ENCODE peak calls at places on chromosomes 2 and 18, in four cellular contexts. One of them, this sample, is unnamed.

GRCh38 chr2:236642584-236643291 is 73.1 kb downstream of the ACKR3 start:
- DNase-seq in A549: peak; percentile 71
- DNase-seq in K562: no peak
- DNase-seq in ovary: peak; percentile 70
- DNase-seq in this sample: peak; percentile 94

GRCh38 chr2:233857511-233858118 is 3.3 kb upstream of the HJURP start:
- DNase-seq in A549: peak; percentile 96
- DNase-seq in ovary: no peak
- DNase-seq in K562: peak; percentile 52
- DNase-seq in this sample: no peak

GRCh38 chr2:105610444-105611327 is 134.0 kb upstream of the NCK2 start:
- DNase-seq in A549: no peak
- DNase-seq in ovary: no peak
- DNase-seq in K562: no peak
- DNase-seq in this sample: no peak

GRCh38 chr2:233208382-233209116 is 42.9 kb upstream of the ATG16L1 start:
- DNase-seq in K562: no peak
- DNase-seq in ovary: no peak
- DNase-seq in A549: peak; percentile 31
- DNase-seq in this sample: no peak

GRCh38 chr2:118089015-118089800 is 937 bp downstream of the INSIG2 start:
- DNase-seq in K562: peak; percentile 22
- DNase-seq in ovary: peak; percentile 11
- DNase-seq in A549: peak; percentile 22
- DNase-seq in this sample: no peak

GRCh38 chr2:182301093-182301492 is 125.7 kb downstream of the PDE1A start:
- DNase-seq in ovary: no peak
- DNase-seq in K562: no peak
- DNase-seq in A549: peak; percentile 6
- DNase-seq in this sample: no peak

GRCh38 chr2:98026927-98027522 is 31.3 kb upstream of the TMEM131 start:
- DNase-seq in K562: no peak
- DNase-seq in A549: no peak
- DNase-seq in ovary: no peak
- DNase-seq in this sample: no peak

GRCh38 chr18:2104620-2105462 is 466.5 kb downstream of the METTL4 start:
- DNase-seq in A549: peak; percentile 42
- DNase-seq in ovary: peak; percentile 11
- DNase-seq in K562: peak; percentile 85
- DNase-seq in this sample: no peak

GRCh38 chr2:96895032-96895708 is 25.3 kb upstream of the SEMA4C start:
- DNase-seq in ovary: no peak
- DNase-seq in K562: peak; percentile 76
- DNase-seq in A549: no peak
- DNase-seq in this sample: no peak

GRCh38 chr2:96391153-96391827 is 55.7 kb downstream of the NCAPH start:
- DNase-seq in K562: no peak
- DNase-seq in A549: no peak
- DNase-seq in ovary: no peak
- DNase-seq in this sample: no peak

GRCh38 chr18:56298935-56299334 is 339.5 kb downstream of the TXNL1 start:
- DNase-seq in K562: peak; percentile 10
- DNase-seq in ovary: no peak
- DNase-seq in A549: peak; percentile 80
- DNase-seq in this sample: no peak

GRCh38 chr2:36352024-36352398 is 3.6 kb upstream of the CRIM1 start:
- DNase-seq in ovary: no peak
- DNase-seq in K562: peak; percentile 37
- DNase-seq in A549: peak; percentile 73
- DNase-seq in this sample: no peak

GRCh38 chr2:27080603-27080938 is 2.2 kb downstream of the EMILIN1 start:
- DNase-seq in ovary: no peak
- DNase-seq in K562: no peak
- DNase-seq in A549: no peak
- DNase-seq in this sample: no peak

GRCh38 chr2:5144159-5144558 is 548.0 kb upstream of the SOX11 start:
- DNase-seq in K562: no peak
- DNase-seq in ovary: no peak
- DNase-seq in A549: no peak
- DNase-seq in this sample: no peak

GRCh38 chr2:99775585-99775984 is 285.8 kb upstream of the REV1 start:
- DNase-seq in K562: no peak
- DNase-seq in A549: no peak
- DNase-seq in ovary: no peak
- DNase-seq in this sample: no peak

DNA sequence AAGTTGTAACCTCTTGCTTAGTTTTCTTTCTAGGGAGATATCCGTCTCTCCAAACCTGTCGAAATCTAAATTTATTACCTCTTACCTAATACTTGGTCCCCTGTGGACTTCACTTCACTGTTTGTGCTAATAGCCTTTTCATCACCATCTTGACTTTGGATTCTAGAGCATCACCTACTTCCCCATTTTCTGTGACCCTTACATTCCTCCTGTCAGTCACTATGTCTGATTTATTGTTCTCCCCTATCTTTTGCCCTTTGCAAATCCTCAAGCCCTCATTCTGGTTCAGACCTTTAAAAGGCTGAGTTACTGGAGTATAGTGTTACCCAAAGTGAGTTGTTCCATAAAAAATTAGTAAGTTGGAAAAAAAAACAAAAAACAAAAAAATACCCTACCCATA is 7.5 kb downstream of the MYO1B start:
- DNase-seq in K562: no peak
- DNase-seq in A549: no peak
- DNase-seq in ovary: no peak
- DNase-seq in this sample: no peak
- TF ChIP-seq EP300 in K562: no peak
- TF ChIP-seq EP300 in A549: no peak
- TF ChIP-seq EP300 in ovary: no peak
- TF ChIP-seq EP300 in this sample: no peak

GRCh38 chr18:31941010-31941809 is 1.7 kb downstream of the TRAPPC8 start:
- DNase-seq in A549: no peak
- DNase-seq in ovary: no peak
- DNase-seq in K562: no peak
- DNase-seq in this sample: no peak

GRCh38 chr18:31943895-31944816 is 1.2 kb upstream of the TRAPPC8 start:
- DNase-seq in A549: no peak
- DNase-seq in K562: peak; percentile 31
- DNase-seq in ovary: no peak
- DNase-seq in this sample: no peak

GRCh38 chr18:31946305-31947046 is 3.5 kb upstream of the TRAPPC8 start:
- DNase-seq in A549: no peak
- DNase-seq in K562: no peak
- DNase-seq in ovary: no peak
- DNase-seq in this sample: no peak

GRCh38 chr18:31942301-31942998 is 478 bp downstream of the TRAPPC8 start:
- DNase-seq in ovary: no peak
- DNase-seq in A549: peak; percentile 1
- DNase-seq in K562: peak; percentile 45
- DNase-seq in this sample: no peak

GRCh38 chr18:31942999-31943894 is at the start of gene TRAPPC8:
- DNase-seq in ovary: peak; percentile 96
- DNase-seq in A549: peak; percentile 97
- DNase-seq in K562: peak; percentile 94
- DNase-seq in this sample: peak; percentile 99
- TF ChIP-seq EP300 in ovary: no peak
- TF ChIP-seq EP300 in A549: no peak
- TF ChIP-seq EP300 in K562: peak; percentile 61
- TF ChIP-seq EP300 in this sample: peak; percentile 96

GRCh38 chr18:26497881-26498280 is 50.5 kb downstream of the KCTD1 start:
- DNase-seq in A549: no peak
- DNase-seq in K562: no peak
- DNase-seq in ovary: no peak
- DNase-seq in this sample: no peak
- TF ChIP-seq EP300 in A549: no peak
- TF ChIP-seq EP300 in K562: no peak
- TF ChIP-seq EP300 in ovary: no peak
- TF ChIP-seq EP300 in this sample: no peak

GRCh38 chr2:55106148-55106547 is 55.9 kb upstream of the RTN4 start:
- DNase-seq in K562: no peak
- DNase-seq in ovary: no peak
- DNase-seq in A549: no peak
- DNase-seq in this sample: no peak

GRCh38 chr2:55105456-55105855 is 55.2 kb upstream of the RTN4 start:
- DNase-seq in A549: no peak
- DNase-seq in ovary: no peak
- DNase-seq in K562: no peak
- DNase-seq in this sample: no peak

GRCh38 chr2:55102056-55102812 is 52.0 kb upstream of the RTN4 start:
- DNase-seq in K562: no peak
- DNase-seq in ovary: no peak
- DNase-seq in A549: no peak
- DNase-seq in this sample: no peak

GRCh38 chr2:55099878-55100820 is 49.9 kb upstream of the RTN4 start:
- DNase-seq in A549: peak; percentile 28
- DNase-seq in K562: no peak
- DNase-seq in ovary: no peak
- DNase-seq in this sample: no peak

GRCh38 chr2:55103039-55103438 is 52.8 kb upstream of the RTN4 start:
- DNase-seq in A549: no peak
- DNase-seq in K562: no peak
- DNase-seq in ovary: no peak
- DNase-seq in this sample: no peak
- TF ChIP-seq EP300 in A549: no peak
- TF ChIP-seq EP300 in K562: no peak
- TF ChIP-seq EP300 in ovary: no peak
- TF ChIP-seq EP300 in this sample: no peak

GRCh38 chr18:39842042-39842791 is 2112.8 kb upstream of the PIK3C3 start:
- DNase-seq in ovary: no peak
- DNase-seq in K562: no peak
- DNase-seq in A549: no peak
- DNase-seq in this sample: no peak

GRCh38 chr18:39843546-39843945 is 2111.5 kb upstream of the PIK3C3 start:
- DNase-seq in K562: no peak
- DNase-seq in A549: no peak
- DNase-seq in ovary: no peak
- DNase-seq in this sample: no peak

GRCh38 chr18:39845086-39845485 is 2109.9 kb upstream of the PIK3C3 start:
- DNase-seq in ovary: no peak
- DNase-seq in K562: no peak
- DNase-seq in A549: no peak
- DNase-seq in this sample: no peak

GRCh38 chr18:39845673-39846072 is 2109.4 kb upstream of the PIK3C3 start:
- DNase-seq in ovary: no peak
- DNase-seq in K562: no peak
- DNase-seq in A549: no peak
- DNase-seq in this sample: no peak

GRCh38 chr18:39846277-39846676 is 2108.8 kb upstream of the PIK3C3 start:
- DNase-seq in ovary: peak; percentile 17
- DNase-seq in K562: no peak
- DNase-seq in A549: no peak
- DNase-seq in this sample: no peak
- TF ChIP-seq EP300 in ovary: no peak
- TF ChIP-seq EP300 in K562: no peak
- TF ChIP-seq EP300 in A549: no peak
- TF ChIP-seq EP300 in this sample: no peak

GRCh38 chr2:128304715-128305554 is 13.7 kb downstream of the HS6ST1 start:
- DNase-seq in ovary: peak; percentile 89
- DNase-seq in A549: peak; percentile 81
- DNase-seq in K562: no peak
- DNase-seq in this sample: peak; percentile 48
- TF ChIP-seq EP300 in ovary: no peak
- TF ChIP-seq EP300 in A549: no peak
- TF ChIP-seq EP300 in K562: no peak
- TF ChIP-seq EP300 in this sample: peak; percentile 37

GRCh38 chr18:62331581-62332436 is 6.7 kb downstream of the TNFRSF11A start:
- DNase-seq in K562: no peak
- DNase-seq in ovary: no peak
- DNase-seq in A549: no peak
- DNase-seq in this sample: peak; percentile 62
- TF ChIP-seq EP300 in K562: no peak
- TF ChIP-seq EP300 in ovary: no peak
- TF ChIP-seq EP300 in A549: no peak
- TF ChIP-seq EP300 in this sample: peak; percentile 59

DNA sequence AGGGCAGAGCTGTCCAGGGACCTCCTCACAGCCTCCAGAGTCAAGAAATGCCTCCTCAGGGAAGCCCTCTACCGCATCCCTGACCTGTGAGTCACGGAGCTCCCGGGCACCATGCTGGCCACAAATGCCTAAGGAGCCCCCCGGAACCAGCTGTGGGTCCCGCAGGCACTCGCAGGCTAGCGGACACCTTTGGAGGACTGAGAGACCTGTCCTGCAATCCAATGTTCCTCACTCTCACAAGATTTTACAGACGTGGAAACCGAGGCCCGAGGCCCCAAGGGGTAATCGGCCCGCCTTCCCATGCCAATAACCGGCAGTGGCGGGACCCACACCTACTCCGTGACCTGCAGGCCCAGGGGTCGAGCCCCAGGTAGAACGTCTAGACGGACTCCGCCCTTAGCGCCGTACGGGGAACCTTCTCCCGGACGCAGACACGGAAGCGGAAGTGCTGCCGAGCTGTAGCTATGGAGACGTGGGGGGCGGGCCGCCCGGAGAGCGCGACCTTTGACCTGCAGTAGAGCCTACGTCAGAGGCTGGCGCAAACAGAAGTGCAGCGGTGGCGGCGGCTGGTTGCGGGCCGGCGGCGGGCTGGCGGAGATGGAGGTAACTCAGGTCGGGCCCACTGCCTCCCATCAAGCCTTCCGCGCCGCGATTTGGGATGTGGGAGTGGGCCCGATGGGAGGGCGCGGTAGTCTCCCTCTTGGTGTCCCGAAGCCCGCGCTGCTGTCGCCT is at the start of gene GCC2:
- DNase-seq in K562: peak; percentile 91
- DNase-seq in ovary: peak; percentile 98
- DNase-seq in A549: peak; percentile 96
- DNase-seq in this sample: peak; percentile 92
- TF ChIP-seq EP300 in K562: peak; percentile 22
- TF ChIP-seq EP300 in ovary: peak; percentile 33
- TF ChIP-seq EP300 in A549: no peak
- TF ChIP-seq EP300 in this sample: peak; percentile 95

GRCh38 chr2:192126426-192126825 is 68.3 kb downstream of the TMEFF2 start:
- DNase-seq in A549: no peak
- DNase-seq in K562: no peak
- DNase-seq in ovary: no peak
- DNase-seq in this sample: no peak

GRCh38 chr2:192124576-192124975 is 70.2 kb downstream of the TMEFF2 start:
- DNase-seq in K562: no peak
- DNase-seq in ovary: no peak
- DNase-seq in A549: no peak
- DNase-seq in this sample: no peak

GRCh38 chr2:192126912-192127311 is 67.8 kb downstream of the TMEFF2 start:
- DNase-seq in ovary: no peak
- DNase-seq in K562: no peak
- DNase-seq in A549: no peak
- DNase-seq in this sample: no peak

GRCh38 chr2:192122946-192123345 is 71.8 kb downstream of the TMEFF2 start:
- DNase-seq in A549: no peak
- DNase-seq in K562: no peak
- DNase-seq in ovary: no peak
- DNase-seq in this sample: no peak

GRCh38 chr2:192123847-192124246 is 70.9 kb downstream of the TMEFF2 start:
- DNase-seq in ovary: no peak
- DNase-seq in A549: no peak
- DNase-seq in K562: no peak
- DNase-seq in this sample: peak; percentile 61
- TF ChIP-seq EP300 in ovary: no peak
- TF ChIP-seq EP300 in A549: no peak
- TF ChIP-seq EP300 in K562: no peak
- TF ChIP-seq EP300 in this sample: peak; percentile 75

GRCh38 chr2:79697200-79697599 is 184.3 kb downstream of the CTNNA2 start:
- DNase-seq in A549: no peak
- DNase-seq in ovary: no peak
- DNase-seq in K562: no peak
- DNase-seq in this sample: no peak
- TF ChIP-seq EP300 in A549: no peak
- TF ChIP-seq EP300 in ovary: no peak
- TF ChIP-seq EP300 in K562: no peak
- TF ChIP-seq EP300 in this sample: no peak